ENCODE peak calls at places on chromosomes 16 and 17, in eight cellular contexts. U is endothelial cell of umbilical vein, X is K562, S is stomach, A is sigmoid colon, M is GM12892, P is transverse colon, G is spleen. I is an unnamed sample.

GRCh38 chr17:12342609-12343248 is 322.1 kb downstream of the MAP2K4 start:
- DNase-seq in A (no peak), M (peak), G (no peak), U (no peak), X (peak), S (peak), P (peak), I (no peak)

GRCh38 chr16:88328313-88328660 is 54.5 kb upstream of the ZNF469 start:
- DNase-seq in A (no peak), X (no peak), M (no peak), G (no peak), S (no peak), P (no peak), U (no peak), I (no peak)

GRCh38 chr16:70697601-70698170 is 11.8 kb upstream of the MTSS2 start:
- DNase-seq in U (no peak), P (no peak), A (no peak), S (no peak), G (no peak), M (no peak), X (no peak), I (no peak)

GRCh38 chr16:73420244-73421040 is 372.5 kb upstream of the ZFHX3 start:
- DNase-seq in S (no peak), X (no peak), A (no peak), M (no peak), P (no peak), G (no peak), U (no peak), I (no peak)

GRCh38 chr17:5254903-5255521 is 20.4 kb upstream of the SCIMP start:
- DNase-seq in M (no peak), U (no peak), A (no peak), X (no peak), S (no peak), P (no peak), G (peak), I (peak)

GRCh38 chr16:88466175-88466862 is 13.2 kb downstream of the ZFPM1 start:
- DNase-seq in A (no peak), P (no peak), M (no peak), G (no peak), S (no peak), X (no peak), U (no peak), I (no peak)

GRCh38 chr17:64420143-64420670 is 28.7 kb upstream of the MILR1 start:
- DNase-seq in G (no peak), P (no peak), X (peak), S (no peak), M (no peak), A (no peak), U (peak), I (no peak)

GRCh38 chr16:2159052-2159838 is 3.7 kb downstream of the TRAF7 start:
- DNase-seq in G (no peak), U (peak), S (peak), P (peak), A (peak), X (no peak), M (no peak), I (no peak)

GRCh38 chr17:50271173-50271750 is 3.0 kb upstream of the TMEM92 start:
- DNase-seq in A (no peak), M (peak), U (no peak), X (no peak), P (no peak), S (no peak), G (no peak), I (peak)

GRCh38 chr16:3007957-3008748 is 4.6 kb upstream of the CLDN9 start:
- DNase-seq in S (no peak), G (peak), U (no peak), X (peak), M (no peak), P (no peak), A (no peak), I (no peak)

GRCh38 chr17:41551370-41551769 is 20.5 kb downstream of the KRT9 start:
- DNase-seq in G (no peak), U (peak), M (no peak), P (no peak), X (no peak), A (no peak), S (no peak), I (no peak)

GRCh38 chr16:73196670-73197069 is 148.7 kb upstream of the ZFHX3 start:
- DNase-seq in G (no peak), A (peak), U (peak), P (peak), X (peak), S (peak), M (no peak), I (peak)

GRCh38 chr17:56447166-56447565 is 146.3 kb upstream of the NOG start:
- DNase-seq in A (no peak), X (no peak), G (no peak), M (no peak), P (no peak), U (no peak), S (no peak), I (no peak)

GRCh38 chr17:34993031-34993430 is 12.7 kb downstream of the LIG3 start:
- DNase-seq in X (no peak), A (no peak), M (no peak), U (no peak), P (no peak), S (no peak), G (no peak), I (no peak)

GRCh38 chr17:35825206-35825605 is 15.9 kb downstream of the TAF15 start:
- DNase-seq in S (no peak), U (no peak), M (no peak), G (no peak), P (no peak), A (no peak), X (no peak), I (no peak)

GRCh38 chr17:15349119-15349518 is 7.7 kb upstream of the TEKT3 start:
- DNase-seq in G (no peak), S (no peak), U (no peak), P (no peak), A (no peak), X (no peak), M (no peak), I (no peak)

GRCh38 chr17:78369791-78370381 is 8.6 kb upstream of the PGS1 start:
- DNase-seq in A (no peak), M (no peak), X (no peak), S (no peak), G (peak), U (no peak), P (no peak), I (no peak)

GRCh38 chr17:76671912-76672262 is 28.3 kb upstream of the ST6GALNAC1 start:
- DNase-seq in A (no peak), P (no peak), U (no peak), G (no peak), X (no peak), S (no peak), M (no peak), I (no peak)

GRCh38 chr16:66547101-66547989 is 2.6 kb downstream of the TK2 start:
- DNase-seq in P (no peak), M (no peak), U (no peak), G (no peak), X (no peak), A (no peak), S (no peak), I (no peak)

GRCh38 chr16:22206847-22207714 is 1.0 kb downstream of the EEF2K start:
- DNase-seq in A (peak), P (peak), S (peak), X (peak), G (peak), M (peak), U (peak), I (peak)

GRCh38 chr16:64996641-64997040 is 125.2 kb downstream of the CDH11 start:
- DNase-seq in S (no peak), A (no peak), U (no peak), M (no peak), G (no peak), P (no peak), X (no peak), I (no peak)

GRCh38 chr17:32489320-32490100 is 2.7 kb downstream of the CDK5R1 start:
- DNase-seq in M (no peak), A (no peak), P (no peak), X (no peak), G (no peak), S (no peak), U (no peak), I (no peak)

GRCh38 chr17:4719146-4719545 is 8.7 kb downstream of the ARRB2 start:
- DNase-seq in P (no peak), G (no peak), X (no peak), U (no peak), M (no peak), S (no peak), A (no peak), I (no peak)

GRCh38 chr17:31544186-31544585 is 152.7 kb downstream of the RAB11FIP4 start:
- DNase-seq in X (no peak), M (no peak), P (no peak), S (no peak), G (peak), A (no peak), U (no peak), I (no peak)

GRCh38 chr17:76331083-76331482 is 22.6 kb downstream of the PRPSAP1 start:
- DNase-seq in P (no peak), M (no peak), X (no peak), G (no peak), A (no peak), S (no peak), U (no peak), I (no peak)

GRCh38 chr16:2795714-2796143 is 2.5 kb upstream of the PRSS41 start:
- DNase-seq in A (peak), S (no peak), G (no peak), P (peak), M (no peak), U (no peak), X (no peak), I (no peak)

GRCh38 chr16:88561485-88562369 is 8.5 kb upstream of the ZC3H18 start:
- DNase-seq in U (peak), A (no peak), P (peak), X (peak), G (no peak), M (no peak), S (peak), I (peak)

GRCh38 chr16:89264800-89265550 is 47.5 kb downstream of the ZNF778 start:
- DNase-seq in M (no peak), U (no peak), A (no peak), G (peak), P (no peak), S (no peak), X (no peak), I (no peak)

GRCh38 chr17:59848778-59849177 is 44.0 kb downstream of the TUBD1 start:
- DNase-seq in U (no peak), S (peak), P (peak), M (no peak), X (no peak), G (peak), A (peak), I (no peak)

GRCh38 chr17:32518856-32519768 is 32.3 kb downstream of the CDK5R1 start:
- DNase-seq in U (peak), P (peak), S (peak), M (no peak), X (no peak), G (peak), A (peak), I (peak)

GRCh38 chr17:29292071-29292991 is 1.6 kb downstream of the NUFIP2 start:
- DNase-seq in G (peak), U (peak), M (peak), A (peak), P (peak), S (peak), X (peak), I (peak)

GRCh38 chr16:56936491-56936890 is 4.5 kb downstream of the HERPUD1 start:
- DNase-seq in A (no peak), X (no peak), U (no peak), P (no peak), M (no peak), S (no peak), G (no peak), I (no peak)

GRCh38 chr16:56939801-56940200 is 7.9 kb downstream of the HERPUD1 start:
- DNase-seq in A (peak), M (no peak), G (no peak), S (no peak), P (no peak), U (no peak), X (no peak), I (no peak)

GRCh38 chr16:56936950-56937349 is 5.0 kb downstream of the HERPUD1 start:
- DNase-seq in U (no peak), A (no peak), X (no peak), S (no peak), P (no peak), M (no peak), G (peak), I (no peak)

GRCh38 chr16:56941092-56941491 is 9.2 kb downstream of the HERPUD1 start:
- DNase-seq in A (no peak), U (no peak), M (no peak), G (peak), X (no peak), P (no peak), S (no peak), I (no peak)

DNA sequence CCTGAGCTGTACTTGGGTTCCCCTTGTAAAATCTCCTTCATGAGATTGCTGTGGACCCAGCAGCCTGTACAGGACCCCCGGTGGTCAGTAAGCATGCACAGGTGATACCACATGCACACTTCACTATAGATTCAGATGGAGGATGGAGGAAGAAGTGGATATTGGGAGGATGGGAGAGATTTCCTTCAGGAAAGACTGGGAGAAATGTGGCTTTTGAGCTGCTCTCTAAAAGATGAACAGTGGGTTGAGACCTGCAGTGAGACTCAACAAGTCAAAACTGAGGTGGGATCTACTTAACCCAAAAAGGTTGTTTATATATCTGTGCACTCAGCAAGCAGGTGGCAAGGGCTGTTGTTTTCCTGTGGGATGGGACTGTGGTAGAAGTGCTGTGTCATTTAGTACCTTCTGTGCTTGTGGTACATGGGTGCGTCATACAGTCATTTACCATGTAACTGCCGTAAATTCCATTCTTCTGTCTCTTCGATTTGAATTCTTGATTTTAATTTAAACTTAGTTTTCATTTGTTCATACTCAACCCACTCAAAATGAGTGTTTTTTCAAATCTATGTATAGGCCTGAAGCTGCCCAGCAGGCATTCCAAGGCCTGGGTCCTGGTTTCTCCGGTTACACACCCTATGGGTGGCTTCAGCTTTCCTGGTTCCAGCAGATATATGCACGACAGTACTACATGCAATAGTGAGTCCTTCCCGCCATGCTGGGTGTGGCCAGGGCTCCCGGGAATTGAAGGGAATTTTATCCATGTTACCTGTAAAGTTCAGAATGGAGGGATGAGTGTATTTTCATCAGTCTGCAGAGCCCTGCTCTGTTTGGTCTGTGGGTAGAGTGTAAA is 6.9 kb downstream of the HERPUD1 start:
- DNase-seq in X (no peak), M (no peak), S (no peak), P (no peak), U (no peak), A (peak), G (peak), I (no peak)
- TF ChIP-seq POLR2AphosphoS5 in X (peak), M (peak), S (no peak), P (no peak), U (no peak), A (no peak), G (peak), I (no peak)

DNA sequence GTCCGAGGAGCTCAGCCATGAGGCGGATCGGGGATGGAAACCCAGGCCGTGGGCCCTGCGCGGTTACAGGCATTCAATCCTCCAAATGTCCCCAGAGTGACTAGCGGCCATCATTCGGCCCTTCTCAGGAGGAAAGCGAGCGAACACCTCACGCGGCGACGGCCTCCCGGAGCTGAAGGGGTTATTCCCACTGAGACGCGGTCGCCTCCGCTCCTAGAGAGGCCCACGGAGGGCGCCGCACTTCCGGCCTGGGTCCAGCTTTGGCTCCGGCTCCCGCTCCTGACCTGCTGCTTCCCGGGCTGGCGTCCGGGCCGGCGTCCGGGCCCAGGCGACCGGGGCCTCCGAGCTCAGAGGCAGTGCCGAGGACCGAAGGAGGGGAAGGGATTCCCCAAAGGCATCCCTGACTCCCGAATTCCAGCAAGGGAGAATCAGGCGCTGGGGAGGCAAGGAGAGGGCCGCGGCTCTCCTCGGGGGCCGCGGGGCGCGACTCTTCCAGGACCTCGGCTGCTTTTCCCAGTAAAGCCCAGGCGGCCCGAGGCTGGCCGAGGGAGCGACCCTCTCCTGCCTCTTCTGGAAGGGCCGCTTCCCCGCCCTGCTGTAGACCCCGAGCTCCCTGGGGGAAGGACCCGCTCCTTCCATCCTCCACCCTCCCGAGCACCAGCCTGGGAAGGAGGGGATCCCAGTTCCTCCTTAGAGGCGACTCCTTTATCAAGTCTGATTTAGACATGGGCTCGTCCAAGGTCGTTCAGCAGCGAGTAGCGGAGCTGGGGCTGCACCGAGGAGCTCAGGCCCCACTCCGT is 18.6 kb upstream of the ZNF629 start:
- DNase-seq in M (peak), G (peak), A (peak), X (peak), P (peak), S (peak), U (peak), I (peak)
- TF ChIP-seq POLR2A in M (no peak), G (no peak), A (peak), X (peak), P (peak), S (no peak), U (peak), I (peak)

GRCh38 chr17:21284319-21285163 is at the start of gene MAP2K3:
- DNase-seq in M (peak), P (peak), X (peak), U (peak), S (peak), G (peak), A (peak), I (peak)

GRCh38 chr17:21286066-21286770 is 1.7 kb downstream of the MAP2K3 start:
- DNase-seq in X (peak), A (peak), S (peak), M (no peak), G (peak), U (peak), P (peak), I (peak)

GRCh38 chr17:21283482-21284318 is 811 bp upstream of the MAP2K3 start:
- DNase-seq in M (no peak), U (no peak), X (no peak), G (peak), P (peak), S (peak), A (peak), I (no peak)

GRCh38 chr17:21286771-21287702 is 2.5 kb downstream of the MAP2K3 start:
- DNase-seq in S (peak), P (peak), M (no peak), A (no peak), X (no peak), G (peak), U (no peak), I (no peak)

DNA sequence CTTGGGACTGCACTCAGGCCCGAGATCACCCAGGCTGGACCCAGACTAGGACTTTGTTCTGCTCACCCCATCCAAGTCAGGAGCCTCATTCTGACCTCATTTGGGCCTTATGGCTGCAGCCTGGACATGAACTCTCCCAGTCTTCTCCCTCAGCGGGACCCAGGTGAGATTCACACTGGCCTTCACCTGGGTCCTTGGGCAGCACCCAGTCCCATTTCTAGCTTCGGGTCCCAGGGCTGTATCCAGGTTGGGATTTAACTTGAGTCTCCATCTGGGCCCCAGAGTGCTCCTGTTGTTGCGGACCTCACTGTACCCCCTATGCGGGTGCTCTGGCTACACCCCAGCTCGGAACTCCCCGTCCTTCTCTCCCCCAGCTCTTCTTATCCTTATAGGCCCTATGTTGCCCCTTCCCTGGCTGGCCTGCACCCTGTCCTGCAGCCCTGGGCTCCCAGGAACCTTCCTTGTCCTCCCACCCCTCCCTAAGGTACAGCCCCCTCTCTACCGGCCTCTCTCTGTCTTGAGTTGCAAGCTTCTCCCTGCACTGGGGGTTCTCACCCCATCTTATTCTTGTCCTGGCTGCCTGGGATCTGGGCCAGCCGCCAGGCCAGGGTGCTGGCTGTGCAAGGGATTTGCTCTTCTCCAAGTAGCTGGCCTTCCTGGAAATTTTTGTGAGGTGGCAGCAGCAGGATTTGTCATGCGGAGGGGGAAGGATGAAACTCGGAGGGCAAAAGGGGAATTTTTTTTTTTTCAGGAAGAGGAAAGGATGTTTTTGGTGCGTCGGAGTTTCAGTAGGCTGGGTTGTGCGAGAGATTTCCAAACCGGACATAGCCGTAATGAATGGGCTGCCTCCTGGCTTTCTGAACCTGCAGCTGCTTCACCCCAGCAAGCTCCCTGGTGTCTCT is 904 bp downstream of the MAP2K3 start:
- DNase-seq in X (no peak), P (peak), S (peak), A (peak), G (no peak), U (peak), M (no peak), I (peak)
- TF ChIP-seq POLR2AphosphoS5 in X (no peak), P (no peak), S (no peak), A (no peak), G (peak), U (no peak), M (no peak), I (no peak)

GRCh38 chr17:81420769-81421462 is 25.7 kb downstream of the BAHCC1 start:
- DNase-seq in U (peak), G (no peak), S (peak), X (no peak), P (no peak), A (no peak), M (no peak), I (no peak)
- TF ChIP-seq POLR2A in U (no peak), G (no peak), S (no peak), X (no peak), P (no peak), A (no peak), M (no peak), I (no peak)